ENCODE peak calls at places on chromosome 2, in nine cellular contexts. One of them, this sample, is unnamed.

GRCh38 chr2:83572400-83572799 is 886.7 kb downstream of the SUCLG1 start:
- DNase-seq in NCI-H2171 treated with DMSO at 0.1 percent for 48 hours: no peak
- DNase-seq in AG08396: no peak
- DNase-seq in GM06990: no peak
- DNase-seq in body of pancreas: no peak
- DNase-seq in sciatic nerve: no peak
- DNase-seq in NCI-H510A: no peak
- DNase-seq in cardiac muscle cell: no peak
- DNase-seq in aorta: no peak
- DNase-seq in this sample: peak; percentile 44

GRCh38 chr2:10322973-10323372 is 20.3 kb downstream of the HPCAL1 start:
- DNase-seq in NCI-H2171 treated with DMSO at 0.1 percent for 48 hours: no peak
- DNase-seq in AG08396: no peak
- DNase-seq in GM06990: no peak
- DNase-seq in body of pancreas: no peak
- DNase-seq in sciatic nerve: no peak
- DNase-seq in NCI-H510A: no peak
- DNase-seq in cardiac muscle cell: no peak
- DNase-seq in aorta: peak; percentile 60
- DNase-seq in this sample: no peak

GRCh38 chr2:190123956-190124355 is 61.4 kb upstream of the MSTN start:
- DNase-seq in NCI-H2171 treated with DMSO at 0.1 percent for 48 hours: no peak
- DNase-seq in AG08396: no peak
- DNase-seq in GM06990: no peak
- DNase-seq in body of pancreas: no peak
- DNase-seq in sciatic nerve: no peak
- DNase-seq in NCI-H510A: no peak
- DNase-seq in cardiac muscle cell: peak; percentile 35
- DNase-seq in aorta: no peak
- DNase-seq in this sample: no peak

GRCh38 chr2:33484042-33484621 is 7.7 kb downstream of the RASGRP3 start:
- DNase-seq in NCI-H2171 treated with DMSO at 0.1 percent for 48 hours: no peak
- DNase-seq in AG08396: peak; percentile 8
- DNase-seq in GM06990: no peak
- DNase-seq in body of pancreas: no peak
- DNase-seq in sciatic nerve: no peak
- DNase-seq in NCI-H510A: no peak
- DNase-seq in cardiac muscle cell: no peak
- DNase-seq in aorta: no peak
- DNase-seq in this sample: no peak

GRCh38 chr2:72367530-72368225 is 220.0 kb upstream of the CYP26B1 start:
- DNase-seq in NCI-H2171 treated with DMSO at 0.1 percent for 48 hours: no peak
- DNase-seq in AG08396: peak; percentile 76
- DNase-seq in GM06990: no peak
- DNase-seq in body of pancreas: peak; percentile 66
- DNase-seq in sciatic nerve: peak; percentile 48
- DNase-seq in NCI-H510A: no peak
- DNase-seq in cardiac muscle cell: peak; percentile 97
- DNase-seq in aorta: peak; percentile 71
- DNase-seq in this sample: peak; percentile 100

GRCh38 chr2:58054264-58054663 is 7.7 kb downstream of the VRK2 start:
- DNase-seq in NCI-H2171 treated with DMSO at 0.1 percent for 48 hours: no peak
- DNase-seq in AG08396: no peak
- DNase-seq in GM06990: no peak
- DNase-seq in body of pancreas: no peak
- DNase-seq in sciatic nerve: no peak
- DNase-seq in NCI-H510A: no peak
- DNase-seq in cardiac muscle cell: peak; percentile 53
- DNase-seq in aorta: no peak
- DNase-seq in this sample: peak; percentile 22

GRCh38 chr2:31956299-31956698 is 54.5 kb downstream of the MEMO1 start:
- DNase-seq in NCI-H2171 treated with DMSO at 0.1 percent for 48 hours: no peak
- DNase-seq in AG08396: no peak
- DNase-seq in GM06990: no peak
- DNase-seq in body of pancreas: no peak
- DNase-seq in sciatic nerve: no peak
- DNase-seq in NCI-H510A: no peak
- DNase-seq in cardiac muscle cell: no peak
- DNase-seq in aorta: no peak
- DNase-seq in this sample: no peak

GRCh38 chr2:39437522-39438296 is 624 bp upstream of the MAP4K3 start:
- DNase-seq in NCI-H2171 treated with DMSO at 0.1 percent for 48 hours: peak; percentile 83
- DNase-seq in AG08396: peak; percentile 40
- DNase-seq in GM06990: peak; percentile 55
- DNase-seq in body of pancreas: peak; percentile 70
- DNase-seq in sciatic nerve: peak; percentile 68
- DNase-seq in NCI-H510A: peak; percentile 30
- DNase-seq in cardiac muscle cell: peak; percentile 36
- DNase-seq in aorta: peak; percentile 74
- DNase-seq in this sample: peak; percentile 72

GRCh38 chr2:39409697-39410389 is 27.2 kb downstream of the MAP4K3 start:
- DNase-seq in NCI-H2171 treated with DMSO at 0.1 percent for 48 hours: no peak
- DNase-seq in AG08396: no peak
- DNase-seq in GM06990: no peak
- DNase-seq in body of pancreas: no peak
- DNase-seq in sciatic nerve: no peak
- DNase-seq in NCI-H510A: no peak
- DNase-seq in cardiac muscle cell: no peak
- DNase-seq in aorta: no peak
- DNase-seq in this sample: no peak

GRCh38 chr2:88673363-88673762 is 18.1 kb upstream of the RPIA start:
- DNase-seq in NCI-H2171 treated with DMSO at 0.1 percent for 48 hours: no peak
- DNase-seq in AG08396: no peak
- DNase-seq in GM06990: no peak
- DNase-seq in body of pancreas: no peak
- DNase-seq in sciatic nerve: no peak
- DNase-seq in NCI-H510A: no peak
- DNase-seq in cardiac muscle cell: no peak
- DNase-seq in aorta: no peak
- DNase-seq in this sample: no peak

GRCh38 chr2:127515383-127515915 is 10.8 kb downstream of the IWS1 start:
- DNase-seq in NCI-H2171 treated with DMSO at 0.1 percent for 48 hours: peak; percentile 9
- DNase-seq in AG08396: no peak
- DNase-seq in GM06990: no peak
- DNase-seq in body of pancreas: no peak
- DNase-seq in sciatic nerve: no peak
- DNase-seq in NCI-H510A: no peak
- DNase-seq in cardiac muscle cell: peak; percentile 71
- DNase-seq in aorta: no peak
- DNase-seq in this sample: no peak

GRCh38 chr2:66441651-66442365 is 6.9 kb downstream of the MEIS1 start:
- DNase-seq in NCI-H2171 treated with DMSO at 0.1 percent for 48 hours: no peak
- DNase-seq in AG08396: no peak
- DNase-seq in GM06990: no peak
- DNase-seq in body of pancreas: no peak
- DNase-seq in sciatic nerve: no peak
- DNase-seq in NCI-H510A: no peak
- DNase-seq in cardiac muscle cell: no peak
- DNase-seq in aorta: no peak
- DNase-seq in this sample: no peak

This sample was measured in MCF 10A.